ENCODE peak calls at places on chromosomes 6 and 20, in nine cellular contexts. X is PC-3, L is MM.1S, M is GM23248, Q is hepatocyte, Y is neural progenitor cell, E is GM23338, G is SK-N-SH, I is HCT116. H is an unnamed sample.

GRCh38 chr6:36839819-36840379 is 655 bp upstream of the CPNE5 start:
- DNase-seq in X (peak), L (peak), M (peak), Q (peak), Y (peak), E (peak), G (peak), I (peak), H (peak)

GRCh38 chr6:165876568-165876967 is 213.5 kb upstream of the PDE10A start:
- DNase-seq in X (no peak), L (no peak), M (peak), Q (no peak), Y (no peak), E (no peak), G (no peak), I (no peak), H (no peak)

GRCh38 chr6:105606871-105607421 is 204.1 kb upstream of the PREP start:
- DNase-seq in X (no peak), L (no peak), M (no peak), Q (peak), Y (no peak), E (no peak), G (no peak), I (no peak), H (no peak)

GRCh38 chr6:135033238-135033637 is 21.4 kb downstream of the HBS1L start:
- DNase-seq in X (no peak), L (no peak), M (no peak), Q (no peak), Y (no peak), E (no peak), G (no peak), I (no peak), H (no peak)

GRCh38 chr20:50354690-50355592 is 155.2 kb upstream of the PTPN1 start:
- DNase-seq in X (peak), L (no peak), M (no peak), Q (peak), Y (no peak), E (no peak), G (no peak), I (no peak), H (no peak)

GRCh38 chr6:169266746-169267629 is 13.3 kb upstream of the THBS2 start:
- DNase-seq in X (peak), L (no peak), M (peak), Q (no peak), Y (no peak), E (no peak), G (no peak), I (no peak), H (no peak)

GRCh38 chr6:5379647-5380242 is 118.4 kb downstream of the FARS2 start:
- DNase-seq in X (peak), L (peak), M (peak), Q (peak), Y (peak), E (peak), G (peak), I (peak), H (peak)

GRCh38 chr6:40394381-40394780 is 192.8 kb downstream of the LRFN2 start:
- DNase-seq in X (no peak), L (no peak), M (no peak), Q (no peak), Y (no peak), E (no peak), G (no peak), I (no peak), H (no peak)

GRCh38 chr6:45548657-45549515 is 171.2 kb upstream of the SUPT3H start:
- DNase-seq in X (no peak), L (peak), M (no peak), Q (no peak), Y (no peak), E (no peak), G (no peak), I (no peak), H (no peak)

GRCh38 chr6:139373154-139373927 is 1.1 kb downstream of the CITED2 start:
- DNase-seq in X (peak), L (peak), M (peak), Q (peak), Y (peak), E (peak), G (peak), I (no peak), H (peak)

GRCh38 chr6:132364249-132364648 is 37.0 kb downstream of the MOXD1 start:
- DNase-seq in X (no peak), L (no peak), M (no peak), Q (no peak), Y (no peak), E (no peak), G (no peak), I (no peak), H (no peak)

GRCh38 chr6:20755631-20756030 is 221.4 kb downstream of the CDKAL1 start:
- DNase-seq in X (peak), L (no peak), M (peak), Q (no peak), Y (no peak), E (no peak), G (no peak), I (no peak), H (no peak)

GRCh38 chr20:7742479-7742878 is 197.8 kb downstream of the HAO1 start:
- DNase-seq in X (peak), L (no peak), M (peak), Q (peak), Y (no peak), E (no peak), G (no peak), I (no peak), H (no peak)

GRCh38 chr6:3740551-3741476 is 10.7 kb downstream of the PXDC1 start:
- DNase-seq in X (no peak), L (no peak), M (no peak), Q (no peak), Y (no peak), E (no peak), G (no peak), I (no peak), H (no peak)

GRCh38 chr6:45946352-45946751 is 69.3 kb downstream of the CLIC5 start:
- DNase-seq in X (peak), L (no peak), M (peak), Q (peak), Y (peak), E (peak), G (peak), I (no peak), H (no peak)

GRCh38 chr6:169391473-169392071 is 137.9 kb upstream of the THBS2 start:
- DNase-seq in X (no peak), L (peak), M (no peak), Q (no peak), Y (no peak), E (no peak), G (no peak), I (no peak), H (no peak)

GRCh38 chr20:21436186-21436585 is 38.9 kb upstream of the NKX2-4 start:
- DNase-seq in X (peak), L (no peak), M (peak), Q (no peak), Y (no peak), E (no peak), G (no peak), I (peak), H (no peak)

GRCh38 chr6:146893690-146894089 is 294.9 kb downstream of the ADGB start:
- DNase-seq in X (no peak), L (no peak), M (no peak), Q (no peak), Y (no peak), E (no peak), G (no peak), I (no peak), H (no peak)

GRCh38 chr20:10402938-10403593 is 31.0 kb downstream of the MKKS start:
- DNase-seq in X (no peak), L (no peak), M (no peak), Q (no peak), Y (no peak), E (no peak), G (no peak), I (no peak), H (no peak)

GRCh38 chr20:12152996-12153395 is 235.3 kb downstream of the BTBD3 start:
- DNase-seq in X (peak), L (no peak), M (no peak), Q (no peak), Y (no peak), E (no peak), G (no peak), I (no peak), H (no peak)

GRCh38 chr20:23640873-23641667 is 3.3 kb upstream of the CST3 start:
- DNase-seq in X (no peak), L (no peak), M (no peak), Q (no peak), Y (no peak), E (no peak), G (no peak), I (no peak), H (no peak)

GRCh38 chr20:45359406-45360148 is 3.4 kb upstream of the SYS1 start:
- DNase-seq in X (no peak), L (no peak), M (peak), Q (peak), Y (peak), E (no peak), G (no peak), I (no peak), H (no peak)

GRCh38 chr20:4100679-4101078 is 85.3 kb upstream of the RNF24 start:
- DNase-seq in X (peak), L (no peak), M (peak), Q (no peak), Y (no peak), E (no peak), G (no peak), I (no peak), H (no peak)

GRCh38 chr20:46021361-46022359 is 7.4 kb upstream of the SLC12A5 start:
- DNase-seq in X (peak), L (peak), M (peak), Q (peak), Y (peak), E (peak), G (peak), I (no peak), H (peak)

GRCh38 chr20:2485662-2486061 is 15.1 kb upstream of the SNRPB start:
- DNase-seq in X (no peak), L (no peak), M (no peak), Q (no peak), Y (no peak), E (no peak), G (no peak), I (no peak), H (no peak)

GRCh38 chr6:150272976-150273315 is 95.9 kb upstream of the IYD start:
- DNase-seq in X (no peak), L (no peak), M (peak), Q (no peak), Y (no peak), E (no peak), G (no peak), I (no peak), H (no peak)

GRCh38 chr6:148450866-148451265 is 108.2 kb downstream of the SASH1 start:
- DNase-seq in X (no peak), L (no peak), M (no peak), Q (no peak), Y (no peak), E (no peak), G (no peak), I (no peak), H (no peak)

GRCh38 chr20:14986026-14986655 is 648.7 kb upstream of the FLRT3 start:
- DNase-seq in X (peak), L (no peak), M (no peak), Q (peak), Y (no peak), E (no peak), G (no peak), I (no peak), H (no peak)

DNA sequence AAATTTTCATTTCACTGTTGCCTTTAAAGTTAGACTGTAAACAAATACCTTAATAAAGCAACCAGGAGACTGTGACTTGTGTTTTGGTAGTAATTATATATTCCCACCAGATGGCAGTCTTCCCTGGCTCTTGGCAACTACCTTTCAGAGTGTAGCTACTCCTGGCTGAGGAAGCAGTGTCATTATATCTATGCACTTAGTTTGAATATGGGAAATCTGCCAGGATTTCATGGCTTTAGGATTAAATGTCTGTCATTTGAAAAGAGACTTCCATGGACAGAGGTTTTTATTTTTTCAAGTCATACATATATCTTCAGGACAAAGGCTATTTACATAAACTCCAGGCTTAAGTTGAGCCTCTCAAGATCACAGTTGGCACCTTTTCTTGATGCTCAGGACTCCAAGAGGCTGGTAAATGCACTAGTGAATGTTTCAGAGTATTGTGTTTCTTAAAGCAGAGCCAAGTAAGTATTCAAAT is 160.1 kb downstream of the C6orf58 start:
- DNase-seq in X (peak), L (peak), M (peak), Q (peak), Y (peak), E (peak), G (peak), I (peak), H (peak)
- TF ChIP-seq EZH2phosphoT487 in X (no peak), L (no peak), M (no peak), Q (no peak), Y (no peak), E (no peak), G (no peak), I (no peak), H (no peak)

DNA sequence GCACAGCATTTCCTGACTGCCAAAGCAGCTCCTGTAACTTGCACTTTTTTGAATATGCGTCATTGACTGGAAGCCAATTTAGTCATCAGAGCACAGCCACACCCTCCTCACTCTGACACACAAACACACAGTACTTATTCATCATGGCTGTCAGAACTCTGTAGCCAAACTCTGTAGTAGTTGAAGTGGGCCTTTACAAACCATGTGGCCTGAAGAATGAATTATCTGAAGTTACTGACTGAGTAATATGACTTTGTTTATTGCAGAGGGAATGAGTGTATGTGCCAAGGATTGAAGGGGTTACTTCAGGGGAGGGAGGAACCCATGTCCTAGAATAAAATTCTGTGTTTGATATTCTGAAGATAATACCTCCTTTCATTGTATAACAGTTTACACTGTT is 102.7 kb downstream of the FIG4 start:
- DNase-seq in X (peak), L (no peak), M (peak), Q (peak), Y (no peak), E (no peak), G (no peak), I (peak), H (no peak)
- TF ChIP-seq EZH2phosphoT487 in X (no peak), L (no peak), M (no peak), Q (no peak), Y (no peak), E (no peak), G (no peak), I (no peak), H (no peak)

GRCh38 chr20:44208770-44209169 is 1.8 kb downstream of the OSER1 start:
- DNase-seq in X (peak), L (no peak), M (peak), Q (no peak), Y (no peak), E (no peak), G (no peak), I (no peak), H (no peak)
- TF ChIP-seq EZH2phosphoT487 in X (no peak), L (no peak), M (no peak), Q (no peak), Y (no peak), E (no peak), G (no peak), I (no peak), H (no peak)

GRCh38 chr20:47332381-47333206 is 23.9 kb downstream of the ZMYND8 start:
- DNase-seq in X (no peak), L (no peak), M (no peak), Q (no peak), Y (no peak), E (no peak), G (no peak), I (no peak), H (no peak)

GRCh38 chr20:47330933-47331708 is 25.4 kb downstream of the ZMYND8 start:
- DNase-seq in X (peak), L (no peak), M (peak), Q (peak), Y (no peak), E (no peak), G (no peak), I (peak), H (no peak)

GRCh38 chr20:47335251-47336012 is 21.1 kb downstream of the ZMYND8 start:
- DNase-seq in X (no peak), L (no peak), M (peak), Q (no peak), Y (no peak), E (no peak), G (no peak), I (no peak), H (no peak)

GRCh38 chr20:47336013-47336754 is 20.3 kb downstream of the ZMYND8 start:
- DNase-seq in X (no peak), L (no peak), M (peak), Q (peak), Y (no peak), E (no peak), G (no peak), I (no peak), H (peak)

GRCh38 chr20:47334022-47334551 is 22.4 kb downstream of the ZMYND8 start:
- DNase-seq in X (peak), L (no peak), M (peak), Q (peak), Y (no peak), E (no peak), G (no peak), I (no peak), H (no peak)
- TF ChIP-seq EZH2phosphoT487 in X (no peak), L (no peak), M (no peak), Q (no peak), Y (no peak), E (no peak), G (no peak), I (no peak), H (no peak)

H was measured in OCI-LY7.